ENCODE peak calls at places on chromosomes 11 and 22, in ten cellular contexts. One of them, this sample, is unnamed.

GRCh38 chr11:12674936-12675696 is 895 bp downstream of the TEAD1 start:
- DNase-seq in ureter: no peak
- DNase-seq in stimulated activated CD4-positive, alpha-beta T cell treated with anti-CD3 and anti-CD28 coated beads, Interleukin-12 subunit alpha, Interleukin-12 subunit beta, amount 100 ng/mL, for 24 hours: no peak
- DNase-seq in Daoy: peak
- DNase-seq in transverse colon: no peak
- DNase-seq in EH: peak
- DNase-seq in HFF-Myc: no peak
- DNase-seq in left ventricle myocardium superior: peak
- DNase-seq in RPMI7951: peak
- DNase-seq in NCI-H1417: peak
- DNase-seq in this sample: peak

GRCh38 chr11:111627591-111627990 is 25.3 kb downstream of the SIK2 start:
- DNase-seq in ureter: no peak
- DNase-seq in transverse colon: no peak
- DNase-seq in RPMI7951: no peak
- DNase-seq in Daoy: no peak
- DNase-seq in left ventricle myocardium superior: no peak
- DNase-seq in stimulated activated CD4-positive, alpha-beta T cell treated with anti-CD3 and anti-CD28 coated beads, Interleukin-12 subunit alpha, Interleukin-12 subunit beta, amount 100 ng/mL, for 24 hours: no peak
- DNase-seq in EH: no peak
- DNase-seq in NCI-H1417: no peak
- DNase-seq in HFF-Myc: no peak
- DNase-seq in this sample: no peak

GRCh38 chr22:46674367-46674781 is 54.2 kb downstream of the GRAMD4 start:
- DNase-seq in transverse colon: peak
- DNase-seq in HFF-Myc: no peak
- DNase-seq in left ventricle myocardium superior: peak
- DNase-seq in RPMI7951: no peak
- DNase-seq in ureter: no peak
- DNase-seq in Daoy: no peak
- DNase-seq in NCI-H1417: no peak
- DNase-seq in EH: no peak
- DNase-seq in stimulated activated CD4-positive, alpha-beta T cell treated with anti-CD3 and anti-CD28 coated beads, Interleukin-12 subunit alpha, Interleukin-12 subunit beta, amount 100 ng/mL, for 24 hours: peak
- DNase-seq in this sample: no peak

GRCh38 chr11:12430912-12431311 is 53.5 kb downstream of the PARVA start:
- DNase-seq in RPMI7951: peak
- DNase-seq in EH: peak
- DNase-seq in transverse colon: peak
- DNase-seq in stimulated activated CD4-positive, alpha-beta T cell treated with anti-CD3 and anti-CD28 coated beads, Interleukin-12 subunit alpha, Interleukin-12 subunit beta, amount 100 ng/mL, for 24 hours: no peak
- DNase-seq in Daoy: peak
- DNase-seq in ureter: peak
- DNase-seq in HFF-Myc: peak
- DNase-seq in NCI-H1417: no peak
- DNase-seq in left ventricle myocardium superior: peak
- DNase-seq in this sample: peak

GRCh38 chr11:13169709-13170108 is 107.9 kb upstream of the BMAL1 start:
- DNase-seq in RPMI7951: peak
- DNase-seq in stimulated activated CD4-positive, alpha-beta T cell treated with anti-CD3 and anti-CD28 coated beads, Interleukin-12 subunit alpha, Interleukin-12 subunit beta, amount 100 ng/mL, for 24 hours: no peak
- DNase-seq in left ventricle myocardium superior: no peak
- DNase-seq in HFF-Myc: peak
- DNase-seq in NCI-H1417: no peak
- DNase-seq in Daoy: peak
- DNase-seq in EH: peak
- DNase-seq in ureter: no peak
- DNase-seq in transverse colon: no peak
- DNase-seq in this sample: peak

GRCh38 chr11:124311677-124312076 is 2.1 kb downstream of the OR8D1 start:
- DNase-seq in transverse colon: no peak
- DNase-seq in EH: no peak
- DNase-seq in left ventricle myocardium superior: no peak
- DNase-seq in NCI-H1417: no peak
- DNase-seq in RPMI7951: no peak
- DNase-seq in stimulated activated CD4-positive, alpha-beta T cell treated with anti-CD3 and anti-CD28 coated beads, Interleukin-12 subunit alpha, Interleukin-12 subunit beta, amount 100 ng/mL, for 24 hours: no peak
- DNase-seq in HFF-Myc: no peak
- DNase-seq in Daoy: no peak
- DNase-seq in ureter: no peak
- DNase-seq in this sample: no peak

GRCh38 chr11:125586618-125587017 is 6.0 kb upstream of the STT3A start:
- DNase-seq in Daoy: no peak
- DNase-seq in ureter: no peak
- DNase-seq in NCI-H1417: no peak
- DNase-seq in RPMI7951: no peak
- DNase-seq in stimulated activated CD4-positive, alpha-beta T cell treated with anti-CD3 and anti-CD28 coated beads, Interleukin-12 subunit alpha, Interleukin-12 subunit beta, amount 100 ng/mL, for 24 hours: no peak
- DNase-seq in EH: no peak
- DNase-seq in left ventricle myocardium superior: no peak
- DNase-seq in HFF-Myc: no peak
- DNase-seq in transverse colon: no peak
- DNase-seq in this sample: no peak

GRCh38 chr11:34427171-34427805 is 11.4 kb upstream of the CAT start:
- DNase-seq in EH: peak
- DNase-seq in NCI-H1417: no peak
- DNase-seq in RPMI7951: peak
- DNase-seq in ureter: no peak
- DNase-seq in left ventricle myocardium superior: no peak
- DNase-seq in HFF-Myc: peak
- DNase-seq in transverse colon: no peak
- DNase-seq in stimulated activated CD4-positive, alpha-beta T cell treated with anti-CD3 and anti-CD28 coated beads, Interleukin-12 subunit alpha, Interleukin-12 subunit beta, amount 100 ng/mL, for 24 hours: no peak
- DNase-seq in Daoy: peak
- DNase-seq in this sample: peak

GRCh38 chr11:12285811-12286222 is 91.6 kb upstream of the PARVA start:
- DNase-seq in Daoy: peak
- DNase-seq in ureter: no peak
- DNase-seq in NCI-H1417: no peak
- DNase-seq in EH: peak
- DNase-seq in stimulated activated CD4-positive, alpha-beta T cell treated with anti-CD3 and anti-CD28 coated beads, Interleukin-12 subunit alpha, Interleukin-12 subunit beta, amount 100 ng/mL, for 24 hours: no peak
- DNase-seq in transverse colon: no peak
- DNase-seq in HFF-Myc: no peak
- DNase-seq in left ventricle myocardium superior: no peak
- DNase-seq in RPMI7951: peak
- DNase-seq in this sample: peak

GRCh38 chr22:40107756-40108437 is 69.8 kb upstream of the TNRC6B start:
- DNase-seq in transverse colon: peak
- DNase-seq in EH: peak
- DNase-seq in HFF-Myc: no peak
- DNase-seq in Daoy: peak
- DNase-seq in NCI-H1417: no peak
- DNase-seq in left ventricle myocardium superior: no peak
- DNase-seq in RPMI7951: peak
- DNase-seq in stimulated activated CD4-positive, alpha-beta T cell treated with anti-CD3 and anti-CD28 coated beads, Interleukin-12 subunit alpha, Interleukin-12 subunit beta, amount 100 ng/mL, for 24 hours: no peak
- DNase-seq in ureter: no peak
- DNase-seq in this sample: peak

GRCh38 chr11:88340366-88340930 is 2.9 kb upstream of the CTSC start:
- DNase-seq in RPMI7951: no peak
- DNase-seq in NCI-H1417: no peak
- DNase-seq in Daoy: no peak
- DNase-seq in EH: no peak
- DNase-seq in stimulated activated CD4-positive, alpha-beta T cell treated with anti-CD3 and anti-CD28 coated beads, Interleukin-12 subunit alpha, Interleukin-12 subunit beta, amount 100 ng/mL, for 24 hours: no peak
- DNase-seq in transverse colon: no peak
- DNase-seq in ureter: no peak
- DNase-seq in left ventricle myocardium superior: no peak
- DNase-seq in HFF-Myc: no peak
- DNase-seq in this sample: peak

GRCh38 chr11:14373941-14374646 is 15.1 kb upstream of the RRAS2 start:
- DNase-seq in NCI-H1417: no peak
- DNase-seq in RPMI7951: peak
- DNase-seq in transverse colon: no peak
- DNase-seq in stimulated activated CD4-positive, alpha-beta T cell treated with anti-CD3 and anti-CD28 coated beads, Interleukin-12 subunit alpha, Interleukin-12 subunit beta, amount 100 ng/mL, for 24 hours: no peak
- DNase-seq in ureter: no peak
- DNase-seq in Daoy: no peak
- DNase-seq in left ventricle myocardium superior: no peak
- DNase-seq in HFF-Myc: no peak
- DNase-seq in EH: peak
- DNase-seq in this sample: peak

GRCh38 chr11:61340985-61341384 is 8.0 kb downstream of the TKFC start:
- DNase-seq in HFF-Myc: no peak
- DNase-seq in ureter: no peak
- DNase-seq in NCI-H1417: no peak
- DNase-seq in RPMI7951: no peak
- DNase-seq in left ventricle myocardium superior: no peak
- DNase-seq in stimulated activated CD4-positive, alpha-beta T cell treated with anti-CD3 and anti-CD28 coated beads, Interleukin-12 subunit alpha, Interleukin-12 subunit beta, amount 100 ng/mL, for 24 hours: no peak
- DNase-seq in EH: no peak
- DNase-seq in Daoy: no peak
- DNase-seq in transverse colon: no peak
- DNase-seq in this sample: no peak

GRCh38 chr11:67099841-67100324 is 19.2 kb upstream of the KDM2A start:
- DNase-seq in stimulated activated CD4-positive, alpha-beta T cell treated with anti-CD3 and anti-CD28 coated beads, Interleukin-12 subunit alpha, Interleukin-12 subunit beta, amount 100 ng/mL, for 24 hours: no peak
- DNase-seq in left ventricle myocardium superior: no peak
- DNase-seq in EH: no peak
- DNase-seq in NCI-H1417: no peak
- DNase-seq in HFF-Myc: no peak
- DNase-seq in RPMI7951: no peak
- DNase-seq in transverse colon: no peak
- DNase-seq in ureter: no peak
- DNase-seq in Daoy: no peak
- DNase-seq in this sample: no peak

GRCh38 chr11:9601041-9601875 is 27.8 kb downstream of the WEE1 start:
- DNase-seq in RPMI7951: peak
- DNase-seq in transverse colon: peak
- DNase-seq in Daoy: peak
- DNase-seq in HFF-Myc: peak
- DNase-seq in EH: peak
- DNase-seq in NCI-H1417: peak
- DNase-seq in ureter: no peak
- DNase-seq in stimulated activated CD4-positive, alpha-beta T cell treated with anti-CD3 and anti-CD28 coated beads, Interleukin-12 subunit alpha, Interleukin-12 subunit beta, amount 100 ng/mL, for 24 hours: peak
- DNase-seq in left ventricle myocardium superior: no peak
- DNase-seq in this sample: peak

GRCh38 chr11:18720811-18721575 is 5.0 kb downstream of the IGSF22 start:
- DNase-seq in Daoy: peak
- DNase-seq in ureter: peak
- DNase-seq in stimulated activated CD4-positive, alpha-beta T cell treated with anti-CD3 and anti-CD28 coated beads, Interleukin-12 subunit alpha, Interleukin-12 subunit beta, amount 100 ng/mL, for 24 hours: peak
- DNase-seq in EH: peak
- DNase-seq in HFF-Myc: peak
- DNase-seq in RPMI7951: peak
- DNase-seq in NCI-H1417: no peak
- DNase-seq in left ventricle myocardium superior: peak
- DNase-seq in transverse colon: peak
- DNase-seq in this sample: peak

GRCh38 chr22:35611891-35612576 is 5.1 kb downstream of the MB start:
- DNase-seq in NCI-H1417: no peak
- DNase-seq in RPMI7951: peak
- DNase-seq in Daoy: no peak
- DNase-seq in EH: no peak
- DNase-seq in left ventricle myocardium superior: no peak
- DNase-seq in HFF-Myc: no peak
- DNase-seq in stimulated activated CD4-positive, alpha-beta T cell treated with anti-CD3 and anti-CD28 coated beads, Interleukin-12 subunit alpha, Interleukin-12 subunit beta, amount 100 ng/mL, for 24 hours: no peak
- DNase-seq in ureter: no peak
- DNase-seq in transverse colon: peak
- DNase-seq in this sample: no peak

GRCh38 chr22:49571326-49571725 is 256.3 kb downstream of the BRD1 start:
- DNase-seq in RPMI7951: no peak
- DNase-seq in transverse colon: no peak
- DNase-seq in left ventricle myocardium superior: peak
- DNase-seq in Daoy: no peak
- DNase-seq in stimulated activated CD4-positive, alpha-beta T cell treated with anti-CD3 and anti-CD28 coated beads, Interleukin-12 subunit alpha, Interleukin-12 subunit beta, amount 100 ng/mL, for 24 hours: no peak
- DNase-seq in NCI-H1417: no peak
- DNase-seq in HFF-Myc: no peak
- DNase-seq in ureter: peak
- DNase-seq in EH: no peak
- DNase-seq in this sample: no peak

GRCh38 chr22:28141614-28142013 is 222.6 kb upstream of the PITPNB start:
- DNase-seq in NCI-H1417: no peak
- DNase-seq in Daoy: peak
- DNase-seq in EH: peak
- DNase-seq in HFF-Myc: peak
- DNase-seq in transverse colon: no peak
- DNase-seq in ureter: no peak
- DNase-seq in left ventricle myocardium superior: no peak
- DNase-seq in stimulated activated CD4-positive, alpha-beta T cell treated with anti-CD3 and anti-CD28 coated beads, Interleukin-12 subunit alpha, Interleukin-12 subunit beta, amount 100 ng/mL, for 24 hours: no peak
- DNase-seq in RPMI7951: peak
- DNase-seq in this sample: peak

GRCh38 chr22:46173152-46173551 is 22.8 kb downstream of the PPARA start:
- DNase-seq in transverse colon: no peak
- DNase-seq in stimulated activated CD4-positive, alpha-beta T cell treated with anti-CD3 and anti-CD28 coated beads, Interleukin-12 subunit alpha, Interleukin-12 subunit beta, amount 100 ng/mL, for 24 hours: no peak
- DNase-seq in ureter: no peak
- DNase-seq in HFF-Myc: no peak
- DNase-seq in Daoy: no peak
- DNase-seq in EH: no peak
- DNase-seq in left ventricle myocardium superior: no peak
- DNase-seq in RPMI7951: no peak
- DNase-seq in NCI-H1417: no peak
- DNase-seq in this sample: no peak

GRCh38 chr11:119651802-119652584 is 77.0 kb downstream of the NECTIN1 start:
- DNase-seq in ureter: no peak
- DNase-seq in RPMI7951: peak
- DNase-seq in HFF-Myc: no peak
- DNase-seq in EH: no peak
- DNase-seq in NCI-H1417: no peak
- DNase-seq in Daoy: peak
- DNase-seq in transverse colon: no peak
- DNase-seq in stimulated activated CD4-positive, alpha-beta T cell treated with anti-CD3 and anti-CD28 coated beads, Interleukin-12 subunit alpha, Interleukin-12 subunit beta, amount 100 ng/mL, for 24 hours: no peak
- DNase-seq in left ventricle myocardium superior: peak
- DNase-seq in this sample: no peak

GRCh38 chr11:84583106-84583505 is 1044.0 kb downstream of the DLG2 start:
- DNase-seq in Daoy: no peak
- DNase-seq in left ventricle myocardium superior: no peak
- DNase-seq in stimulated activated CD4-positive, alpha-beta T cell treated with anti-CD3 and anti-CD28 coated beads, Interleukin-12 subunit alpha, Interleukin-12 subunit beta, amount 100 ng/mL, for 24 hours: no peak
- DNase-seq in RPMI7951: no peak
- DNase-seq in NCI-H1417: no peak
- DNase-seq in transverse colon: no peak
- DNase-seq in HFF-Myc: no peak
- DNase-seq in EH: no peak
- DNase-seq in ureter: no peak
- DNase-seq in this sample: no peak

GRCh38 chr11:66617148-66617814 is 851 bp downstream of the RBM14 start:
- DNase-seq in HFF-Myc: no peak
- DNase-seq in Daoy: no peak
- DNase-seq in NCI-H1417: no peak
- DNase-seq in transverse colon: no peak
- DNase-seq in left ventricle myocardium superior: peak
- DNase-seq in ureter: no peak
- DNase-seq in RPMI7951: peak
- DNase-seq in stimulated activated CD4-positive, alpha-beta T cell treated with anti-CD3 and anti-CD28 coated beads, Interleukin-12 subunit alpha, Interleukin-12 subunit beta, amount 100 ng/mL, for 24 hours: no peak
- DNase-seq in EH: peak
- DNase-seq in this sample: peak

GRCh38 chr11:12321217-12321937 is 56.0 kb upstream of the PARVA start:
- DNase-seq in EH: no peak
- DNase-seq in HFF-Myc: no peak
- DNase-seq in transverse colon: no peak
- DNase-seq in Daoy: no peak
- DNase-seq in stimulated activated CD4-positive, alpha-beta T cell treated with anti-CD3 and anti-CD28 coated beads, Interleukin-12 subunit alpha, Interleukin-12 subunit beta, amount 100 ng/mL, for 24 hours: no peak
- DNase-seq in RPMI7951: no peak
- DNase-seq in left ventricle myocardium superior: no peak
- DNase-seq in NCI-H1417: peak
- DNase-seq in ureter: no peak
- DNase-seq in this sample: no peak

GRCh38 chr22:21022955-21023614 is 8.1 kb downstream of the P2RX6 start:
- DNase-seq in stimulated activated CD4-positive, alpha-beta T cell treated with anti-CD3 and anti-CD28 coated beads, Interleukin-12 subunit alpha, Interleukin-12 subunit beta, amount 100 ng/mL, for 24 hours: no peak
- DNase-seq in EH: no peak
- DNase-seq in RPMI7951: no peak
- DNase-seq in transverse colon: no peak
- DNase-seq in HFF-Myc: no peak
- DNase-seq in NCI-H1417: no peak
- DNase-seq in ureter: no peak
- DNase-seq in Daoy: no peak
- DNase-seq in left ventricle myocardium superior: no peak
- DNase-seq in this sample: no peak

GRCh38 chr11:43825217-43825816 is 55.3 kb upstream of the ALKBH3 start:
- DNase-seq in ureter: no peak
- DNase-seq in left ventricle myocardium superior: no peak
- DNase-seq in NCI-H1417: peak
- DNase-seq in RPMI7951: peak
- DNase-seq in EH: peak
- DNase-seq in HFF-Myc: no peak
- DNase-seq in transverse colon: no peak
- DNase-seq in Daoy: peak
- DNase-seq in stimulated activated CD4-positive, alpha-beta T cell treated with anti-CD3 and anti-CD28 coated beads, Interleukin-12 subunit alpha, Interleukin-12 subunit beta, amount 100 ng/mL, for 24 hours: no peak
- DNase-seq in this sample: peak

GRCh38 chr22:29524440-29525191 is 28.9 kb downstream of the THOC5 start:
- DNase-seq in EH: peak
- DNase-seq in Daoy: peak
- DNase-seq in stimulated activated CD4-positive, alpha-beta T cell treated with anti-CD3 and anti-CD28 coated beads, Interleukin-12 subunit alpha, Interleukin-12 subunit beta, amount 100 ng/mL, for 24 hours: no peak
- DNase-seq in RPMI7951: peak
- DNase-seq in HFF-Myc: no peak
- DNase-seq in NCI-H1417: no peak
- DNase-seq in transverse colon: peak
- DNase-seq in ureter: no peak
- DNase-seq in left ventricle myocardium superior: peak
- DNase-seq in this sample: peak

GRCh38 chr11:32426819-32427615 is 8.3 kb downstream of the WT1 start:
- DNase-seq in ureter: no peak
- DNase-seq in transverse colon: no peak
- DNase-seq in Daoy: no peak
- DNase-seq in EH: no peak
- DNase-seq in stimulated activated CD4-positive, alpha-beta T cell treated with anti-CD3 and anti-CD28 coated beads, Interleukin-12 subunit alpha, Interleukin-12 subunit beta, amount 100 ng/mL, for 24 hours: no peak
- DNase-seq in left ventricle myocardium superior: peak
- DNase-seq in RPMI7951: peak
- DNase-seq in HFF-Myc: no peak
- DNase-seq in NCI-H1417: no peak
- DNase-seq in this sample: peak

This sample was measured in M059J.